ENCODE peak calls at places on chromosomes 16 and 17, in seven cellular contexts. Q is cardiac muscle cell, H is foreskin keratinocyte, Z is esophagus muscularis mucosa, S is body of pancreas, I is adrenal gland, K is uterus. P is an unnamed sample.

GRCh38 chr16:90019543-90020259 is 445 bp upstream of the DBNDD1 start:
- DNase-seq in Q (no peak), H (no peak), Z (no peak), S (peak; percentile 63), I (no peak), K (no peak), P (no peak)

GRCh38 chr17:20823890-20824289 is 218.9 kb downstream of the USP22 start:
- DNase-seq in Q (no peak), H (no peak), Z (no peak), S (no peak), I (no peak), K (no peak), P (no peak)

GRCh38 chr16:87133112-87133850 is 183.9 kb downstream of the C16orf95 start:
- DNase-seq in Q (no peak), H (no peak), Z (no peak), S (no peak), I (no peak), K (no peak), P (no peak)

GRCh38 chr17:75795820-75796607 is 11.4 kb downstream of the UNK start:
- DNase-seq in Q (no peak), H (no peak), Z (no peak), S (peak; percentile 2), I (no peak), K (no peak), P (no peak)

GRCh38 chr17:74921045-74921681 is 1.9 kb downstream of the USH1G start:
- DNase-seq in Q (no peak), H (peak; percentile 33), Z (no peak), S (no peak), I (no peak), K (peak; percentile 36), P (no peak)

GRCh38 chr17:28735242-28735722 is 6.7 kb downstream of the NEK8 start:
- DNase-seq in Q (no peak), H (no peak), Z (no peak), S (no peak), I (no peak), K (no peak), P (no peak)

GRCh38 chr17:28406478-28406824 is 439 bp upstream of the SLC46A1 start:
- DNase-seq in Q (no peak), H (no peak), Z (no peak), S (no peak), I (peak; percentile 64), K (no peak), P (no peak)

GRCh38 chr17:67420994-67421393 is 43.9 kb downstream of the PITPNC1 start:
- DNase-seq in Q (no peak), H (no peak), Z (no peak), S (no peak), I (no peak), K (no peak), P (no peak)

GRCh38 chr16:19419691-19420060 is 2.0 kb downstream of the TMC5 start:
- DNase-seq in Q (peak; percentile 6), H (peak; percentile 87), Z (no peak), S (no peak), I (no peak), K (no peak), P (no peak)

GRCh38 chr17:41784207-41784744 is 2.2 kb downstream of the JUP start:
- DNase-seq in Q (peak; percentile 77), H (peak; percentile 90), Z (no peak), S (peak; percentile 38), I (no peak), K (peak; percentile 59), P (no peak)

GRCh38 chr17:40464392-40464855 is 21.2 kb downstream of the IGFBP4 start:
- DNase-seq in Q (no peak), H (no peak), Z (no peak), S (no peak), I (no peak), K (no peak), P (no peak)

GRCh38 chr16:3963203-3963602 is 82.7 kb upstream of the CREBBP start:
- DNase-seq in Q (peak; percentile 30), H (no peak), Z (no peak), S (no peak), I (no peak), K (no peak), P (no peak)

GRCh38 chr17:4090898-4091297 is 51.9 kb downstream of the ZZEF1 start:
- DNase-seq in Q (peak; percentile 14), H (no peak), Z (no peak), S (no peak), I (no peak), K (no peak), P (no peak)

GRCh38 chr17:72434991-72435618 is 314.3 kb downstream of the SOX9 start:
- DNase-seq in Q (no peak), H (no peak), Z (no peak), S (no peak), I (no peak), K (no peak), P (no peak)

GRCh38 chr17:77640242-77640641 is 318.3 kb upstream of the TNRC6C start:
- DNase-seq in Q (no peak), H (no peak), Z (no peak), S (no peak), I (no peak), K (no peak), P (no peak)

GRCh38 chr17:77637807-77638182 is 320.7 kb upstream of the TNRC6C start:
- DNase-seq in Q (no peak), H (no peak), Z (no peak), S (no peak), I (no peak), K (no peak), P (no peak)

GRCh38 chr17:77641718-77642117 is 316.8 kb upstream of the TNRC6C start:
- DNase-seq in Q (no peak), H (no peak), Z (no peak), S (no peak), I (no peak), K (no peak), P (no peak)

GRCh38 chr17:77638229-77638628 is 320.3 kb upstream of the TNRC6C start:
- DNase-seq in Q (no peak), H (no peak), Z (no peak), S (no peak), I (no peak), K (no peak), P (no peak)

GRCh38 chr17:77640916-77641605 is 317.4 kb upstream of the TNRC6C start:
- DNase-seq in Q (no peak), H (no peak), Z (no peak), S (no peak), I (no peak), K (no peak), P (no peak)
- TF ChIP-seq CTCF in Q (no peak), H (no peak), Z (no peak), S (no peak), I (no peak), K (no peak), P (no peak)

GRCh38 chr17:51319186-51319585 is 58.8 kb downstream of the UTP18 start:
- DNase-seq in Q (no peak), H (no peak), Z (no peak), S (no peak), I (no peak), K (no peak), P (no peak)

GRCh38 chr17:51325471-51325870 is 65.1 kb downstream of the UTP18 start:
- DNase-seq in Q (no peak), H (no peak), Z (no peak), S (no peak), I (no peak), K (no peak), P (no peak)

DNA sequence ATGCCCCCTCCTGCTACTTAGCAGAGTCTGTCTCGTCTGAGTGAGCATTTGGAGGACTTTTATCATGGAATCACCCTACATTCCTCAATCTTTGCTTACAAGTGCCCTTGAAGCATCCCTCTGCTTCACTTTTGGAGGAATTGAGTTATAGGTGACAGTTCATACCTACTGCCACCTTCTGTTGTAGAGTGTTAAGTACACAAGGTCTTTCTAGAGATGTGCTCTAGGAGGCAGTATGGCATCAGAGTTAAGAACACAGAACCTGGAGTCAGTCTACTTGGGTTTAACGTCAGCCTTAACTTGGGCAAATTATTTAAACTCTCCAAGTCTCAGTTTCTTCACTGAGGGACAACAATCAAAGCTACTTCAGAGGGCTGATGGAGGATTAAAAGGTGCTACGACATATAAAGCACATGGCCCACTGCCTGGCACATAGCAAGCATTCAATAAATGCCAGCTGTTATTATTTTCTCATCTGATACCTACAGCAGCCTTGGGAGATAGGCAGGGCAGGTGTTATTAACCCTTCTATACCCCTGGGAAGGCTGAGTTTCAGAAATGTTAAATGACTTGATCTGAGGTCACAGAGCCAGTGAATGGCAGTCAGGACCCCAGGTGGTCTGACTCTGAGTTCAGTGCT is 62.2 kb downstream of the UTP18 start:
- DNase-seq in Q (peak; percentile 51), H (no peak), Z (no peak), S (no peak), I (no peak), K (no peak), P (no peak)
- TF ChIP-seq CTCF in Q (peak; percentile 47), H (peak; percentile 83), Z (peak; percentile 29), S (peak; percentile 36), I (no peak), K (no peak), P (peak; percentile 43)

DNA sequence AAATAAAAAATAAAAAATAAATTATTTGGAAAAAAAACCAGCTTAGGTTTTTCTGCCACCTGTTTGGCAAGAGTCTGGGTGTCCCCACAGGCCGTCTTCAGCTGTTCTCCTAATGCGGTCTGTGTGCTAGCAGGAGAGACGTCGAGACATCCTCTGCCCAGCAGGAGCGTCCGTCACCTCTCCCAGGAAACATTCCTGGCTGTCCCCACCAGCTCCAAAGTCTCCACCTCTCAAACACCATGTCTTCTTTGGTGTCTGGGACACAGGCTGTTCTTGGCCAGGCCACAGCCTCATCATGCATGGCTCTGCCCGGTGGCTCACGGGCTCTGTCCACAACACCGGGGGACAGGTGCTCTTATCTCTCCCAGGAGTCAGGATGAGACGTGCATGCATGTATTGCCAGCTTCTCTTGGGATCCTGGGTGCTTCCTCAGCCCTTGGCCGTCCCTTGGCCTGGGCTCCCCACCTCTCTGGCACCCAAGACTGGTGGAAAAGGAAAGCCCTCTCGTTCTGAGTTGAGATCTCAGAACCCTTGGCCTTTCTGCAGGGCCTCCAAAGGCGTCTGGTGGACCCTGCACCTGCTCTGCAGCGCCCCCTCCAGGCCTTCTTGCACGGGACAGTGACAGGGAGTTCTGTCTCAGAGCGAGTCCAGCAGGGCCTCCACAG is 84.9 kb upstream of the CBX4 start:
- DNase-seq in Q (peak; percentile 37), H (no peak), Z (no peak), S (peak; percentile 54), I (no peak), K (no peak), P (no peak)
- TF ChIP-seq CTCF in Q (peak; percentile 59), H (peak; percentile 63), Z (no peak), S (peak; percentile 33), I (no peak), K (no peak), P (peak; percentile 52)

GRCh38 chr17:81261582-81262336 is 22.6 kb downstream of the NDUFAF8 start:
- DNase-seq in Q (no peak), H (no peak), Z (no peak), S (no peak), I (no peak), K (no peak), P (no peak)

GRCh38 chr17:81265576-81265975 is 26.5 kb downstream of the NDUFAF8 start:
- DNase-seq in Q (no peak), H (no peak), Z (no peak), S (no peak), I (no peak), K (no peak), P (no peak)

GRCh38 chr17:81264640-81265039 is 25.5 kb downstream of the NDUFAF8 start:
- DNase-seq in Q (no peak), H (no peak), Z (no peak), S (no peak), I (no peak), K (no peak), P (no peak)

GRCh38 chr17:81261096-81261495 is 22.0 kb downstream of the NDUFAF8 start:
- DNase-seq in Q (no peak), H (no peak), Z (no peak), S (no peak), I (no peak), K (no peak), P (no peak)

GRCh38 chr17:81263371-81264181 is 24.5 kb downstream of the NDUFAF8 start:
- DNase-seq in Q (no peak), H (no peak), Z (no peak), S (no peak), I (no peak), K (no peak), P (no peak)
- TF ChIP-seq CTCF in Q (no peak), H (no peak), Z (no peak), S (no peak), I (no peak), K (no peak), P (no peak)